ENCODE peak calls at places on chromosome 1, in six cellular contexts. One of them, this sample, is unnamed.

GRCh38 chr1:220892086-220892376 is 12.8 kb downstream of the HLX start:
- DNase-seq in HEK293T: no peak
- DNase-seq in GM13977: peak; percentile 12
- DNase-seq in neural crest cell: no peak
- DNase-seq in right lobe of liver: no peak
- DNase-seq in colonic mucosa: no peak
- DNase-seq in this sample: no peak

GRCh38 chr1:220787069-220787614 is 429 bp downstream of the MTARC1 start:
- DNase-seq in HEK293T: peak; percentile 67
- DNase-seq in right lobe of liver: peak; percentile 87
- DNase-seq in GM13977: no peak
- DNase-seq in neural crest cell: no peak
- DNase-seq in colonic mucosa: peak; percentile 86
- DNase-seq in this sample: peak; percentile 78

GRCh38 chr1:16905112-16905855 is 9.5 kb downstream of the RNU1-2 start:
- DNase-seq in GM13977: peak; percentile 76
- DNase-seq in HEK293T: no peak
- DNase-seq in right lobe of liver: no peak
- DNase-seq in colonic mucosa: no peak
- DNase-seq in neural crest cell: peak; percentile 39
- DNase-seq in this sample: no peak

GRCh38 chr1:6612641-6613360 is 730 bp upstream of the PHF13 start:
- DNase-seq in right lobe of liver: peak; percentile 74
- DNase-seq in neural crest cell: peak; percentile 37
- DNase-seq in colonic mucosa: peak; percentile 65
- DNase-seq in HEK293T: peak; percentile 63
- DNase-seq in GM13977: no peak
- DNase-seq in this sample: peak; percentile 79

GRCh38 chr1:231279081-231279480 is 38.1 kb downstream of the GNPAT start:
- DNase-seq in neural crest cell: no peak
- DNase-seq in GM13977: no peak
- DNase-seq in colonic mucosa: no peak
- DNase-seq in HEK293T: no peak
- DNase-seq in right lobe of liver: no peak
- DNase-seq in this sample: no peak

GRCh38 chr1:201025571-201026002 is 2.1 kb upstream of the KIF21B start:
- DNase-seq in HEK293T: peak; percentile 72
- DNase-seq in GM13977: peak; percentile 56
- DNase-seq in colonic mucosa: no peak
- DNase-seq in neural crest cell: no peak
- DNase-seq in right lobe of liver: no peak
- DNase-seq in this sample: no peak

GRCh38 chr1:20485527-20486456 is at the start of gene CAMK2N1:
- DNase-seq in neural crest cell: peak; percentile 47
- DNase-seq in right lobe of liver: peak; percentile 74
- DNase-seq in GM13977: peak; percentile 70
- DNase-seq in colonic mucosa: peak; percentile 82
- DNase-seq in HEK293T: peak; percentile 76
- DNase-seq in this sample: peak; percentile 47

GRCh38 chr1:169949139-169949538 is 55.4 kb upstream of the SCYL3 start:
- DNase-seq in HEK293T: no peak
- DNase-seq in GM13977: peak; percentile 36
- DNase-seq in colonic mucosa: no peak
- DNase-seq in neural crest cell: no peak
- DNase-seq in right lobe of liver: no peak
- DNase-seq in this sample: no peak

GRCh38 chr1:39925727-39926342 is 24.1 kb upstream of the MYCL start:
- DNase-seq in neural crest cell: no peak
- DNase-seq in HEK293T: no peak
- DNase-seq in colonic mucosa: no peak
- DNase-seq in right lobe of liver: no peak
- DNase-seq in GM13977: no peak
- DNase-seq in this sample: no peak

GRCh38 chr1:156104065-156104810 is 10.3 kb upstream of the LMNA start:
- DNase-seq in HEK293T: no peak
- DNase-seq in right lobe of liver: no peak
- DNase-seq in GM13977: peak; percentile 66
- DNase-seq in colonic mucosa: peak; percentile 83
- DNase-seq in neural crest cell: no peak
- DNase-seq in this sample: peak; percentile 73

GRCh38 chr1:21317035-21317689 is 26.9 kb upstream of the ECE1 start:
- DNase-seq in right lobe of liver: peak; percentile 83
- DNase-seq in colonic mucosa: no peak
- DNase-seq in HEK293T: no peak
- DNase-seq in neural crest cell: no peak
- DNase-seq in GM13977: no peak
- DNase-seq in this sample: peak; percentile 71

GRCh38 chr1:44237721-44238457 is 24.6 kb downstream of the DMAP1 start:
- DNase-seq in colonic mucosa: peak; percentile 90
- DNase-seq in GM13977: peak; percentile 81
- DNase-seq in HEK293T: peak; percentile 97
- DNase-seq in neural crest cell: peak; percentile 61
- DNase-seq in right lobe of liver: no peak
- DNase-seq in this sample: peak; percentile 46

GRCh38 chr1:209569445-209570207 is 13.9 kb upstream of the CAMK1G start:
- DNase-seq in right lobe of liver: peak; percentile 73
- DNase-seq in HEK293T: peak; percentile 71
- DNase-seq in GM13977: peak; percentile 60
- DNase-seq in colonic mucosa: peak; percentile 85
- DNase-seq in neural crest cell: peak; percentile 75
- DNase-seq in this sample: peak; percentile 59

GRCh38 chr1:8370046-8370881 is 52.4 kb downstream of the SLC45A1 start:
- DNase-seq in right lobe of liver: no peak
- DNase-seq in colonic mucosa: no peak
- DNase-seq in GM13977: no peak
- DNase-seq in HEK293T: no peak
- DNase-seq in neural crest cell: no peak
- DNase-seq in this sample: no peak

GRCh38 chr1:208093754-208094719 is 150.1 kb downstream of the PLXNA2 start:
- DNase-seq in colonic mucosa: peak; percentile 74
- DNase-seq in GM13977: peak; percentile 71
- DNase-seq in HEK293T: peak; percentile 80
- DNase-seq in right lobe of liver: peak; percentile 73
- DNase-seq in neural crest cell: peak; percentile 72
- DNase-seq in this sample: no peak

GRCh38 chr1:1024421-1025415 is 4.8 kb downstream of the AGRN start:
- DNase-seq in right lobe of liver: no peak
- DNase-seq in GM13977: no peak
- DNase-seq in neural crest cell: no peak
- DNase-seq in HEK293T: no peak
- DNase-seq in colonic mucosa: no peak
- DNase-seq in this sample: no peak